ENCODE peak calls at places on chromosomes 16 and 17, in nine cellular contexts. D is CD8-positive, alpha-beta memory T cell; X is body of pancreas; Q is transverse colon; L is lung; C is CD4-positive, CD25-positive, alpha-beta regulatory T cell; T is K562; P is PC-9; H is right atrium auricular region. B is an unnamed sample.

GRCh38 chr17:41451154-41451728 is 10.5 kb upstream of the KRT38 start:
- DNase-seq in D (no peak), X (no peak), Q (no peak), L (no peak), C (no peak), T (no peak), P (no peak), H (no peak), B (no peak)

GRCh38 chr16:11493531-11493929 is 93.2 kb downstream of the LITAF start:
- DNase-seq in D (no peak), X (no peak), Q (no peak), L (no peak), C (no peak), T (peak; percentile 37), P (no peak), H (no peak), B (no peak)

GRCh38 chr17:28008526-28008925 is 34.0 kb upstream of the NLK start:
- DNase-seq in D (no peak), X (peak; percentile 78), Q (peak; percentile 38), L (no peak), C (no peak), T (peak; percentile 77), P (peak; percentile 54), H (no peak), B (peak; percentile 97)

GRCh38 chr17:30321314-30321713 is 12.5 kb downstream of the TMIGD1 start:
- DNase-seq in D (no peak), X (no peak), Q (no peak), L (no peak), C (no peak), T (no peak), P (peak; percentile 92), H (no peak), B (no peak)

GRCh38 chr17:62824290-62825135 is 16.4 kb upstream of the MARCHF10 start:
- DNase-seq in D (no peak), X (no peak), Q (no peak), L (no peak), C (no peak), T (no peak), P (peak; percentile 98), H (no peak), B (peak; percentile 86)

GRCh38 chr16:11757671-11758545 is 15.3 kb upstream of the TXNDC11 start:
- DNase-seq in D (no peak), X (no peak), Q (peak; percentile 31), L (no peak), C (no peak), T (no peak), P (no peak), H (no peak), B (no peak)

GRCh38 chr16:72542103-72542502 is 370.1 kb upstream of the PMFBP1 start:
- DNase-seq in D (no peak), X (no peak), Q (no peak), L (no peak), C (no peak), T (no peak), P (no peak), H (no peak), B (no peak)

GRCh38 chr16:12228607-12229499 is 252.3 kb downstream of the SNX29 start:
- DNase-seq in D (no peak), X (peak; percentile 54), Q (peak; percentile 80), L (no peak), C (no peak), T (peak; percentile 71), P (no peak), H (peak; percentile 61), B (peak; percentile 91)

GRCh38 chr16:51526622-51527021 is 375.6 kb upstream of the SALL1 start:
- DNase-seq in D (no peak), X (no peak), Q (no peak), L (no peak), C (no peak), T (no peak), P (no peak), H (no peak), B (no peak)

GRCh38 chr17:37261286-37261685 is 114.5 kb upstream of the C17orf78 start:
- DNase-seq in D (no peak), X (no peak), Q (no peak), L (no peak), C (no peak), T (no peak), P (no peak), H (no peak), B (no peak)

GRCh38 chr16:50967827-50968612 is 183.1 kb downstream of the SALL1 start:
- DNase-seq in D (no peak), X (no peak), Q (no peak), L (no peak), C (no peak), T (no peak), P (no peak), H (no peak), B (no peak)

GRCh38 chr16:50323335-50324011 is 45.3 kb downstream of the BRD7 start:
- DNase-seq in D (no peak), X (peak; percentile 15), Q (no peak), L (no peak), C (no peak), T (peak; percentile 67), P (peak; percentile 42), H (no peak), B (no peak)

GRCh38 chr17:74042744-74043486 is 160.6 kb upstream of the RPL38 start:
- DNase-seq in D (no peak), X (no peak), Q (no peak), L (no peak), C (no peak), T (peak; percentile 12), P (peak; percentile 70), H (no peak), B (peak; percentile 82)

GRCh38 chr17:2598166-2598565 is 4.7 kb downstream of the PAFAH1B1 start:
- DNase-seq in D (no peak), X (no peak), Q (no peak), L (no peak), C (no peak), T (no peak), P (no peak), H (no peak), B (peak; percentile 21)

GRCh38 chr17:57895382-57896060 is 45.7 kb upstream of the MRPS23 start:
- DNase-seq in D (no peak), X (peak; percentile 92), Q (no peak), L (no peak), C (no peak), T (no peak), P (no peak), H (no peak), B (no peak)
- H3K4me1 ChIP-seq in D (peaks cover 7% of the 10 kb centered on the region), X (peaks cover 84% of the 10 kb centered on the region), Q (peaks cover 68% of the 10 kb centered on the region), L (peaks cover 22% of the 10 kb centered on the region), C (no peaks in the 10 kb centered on the region), T (no peaks in the 10 kb centered on the region), P (peaks cover 63% of the 10 kb centered on the region), H (peaks cover 4% of the 10 kb centered on the region), B (peaks cover 29% of the 10 kb centered on the region)

GRCh38 chr16:23506606-23506994 is 3.7 kb downstream of the GGA2 start:
- DNase-seq in D (no peak), X (no peak), Q (no peak), L (no peak), C (no peak), T (no peak), P (no peak), H (no peak), B (no peak)

GRCh38 chr16:23510154-23510914 is at the start of gene GGA2:
- DNase-seq in D (peak; percentile 77), X (peak; percentile 88), Q (peak; percentile 88), L (peak; percentile 83), C (peak; percentile 75), T (peak; percentile 91), P (peak; percentile 46), H (peak; percentile 86), B (peak; percentile 91)

GRCh38 chr16:23509441-23509754 is 896 bp downstream of the GGA2 start:
- DNase-seq in D (no peak), X (no peak), Q (no peak), L (no peak), C (no peak), T (no peak), P (no peak), H (no peak), B (no peak)

GRCh38 chr16:23509763-23510153 is 536 bp downstream of the GGA2 start:
- DNase-seq in D (peak; percentile 36), X (peak; percentile 43), Q (no peak), L (no peak), C (peak; percentile 46), T (peak; percentile 65), P (no peak), H (no peak), B (peak; percentile 66)

GRCh38 chr16:23508589-23509440 is 1.5 kb downstream of the GGA2 start:
- DNase-seq in D (no peak), X (peak; percentile 42), Q (peak; percentile 34), L (no peak), C (no peak), T (peak; percentile 60), P (no peak), H (peak; percentile 63), B (peak; percentile 70)
- H3K4me1 ChIP-seq in D (peaks cover 54% of the 10 kb centered on the region), X (peaks cover 56% of the 10 kb centered on the region), Q (peaks cover 33% of the 10 kb centered on the region), L (peaks cover 9% of the 10 kb centered on the region), C (peaks cover 52% of the 10 kb centered on the region), T (peaks cover 49% of the 10 kb centered on the region), P (peaks cover 29% of the 10 kb centered on the region), H (no peaks in the 10 kb centered on the region), B (peaks cover 6% of the 10 kb centered on the region)

GRCh38 chr17:39705786-39706348 is 6.0 kb downstream of the ERBB2 start:
- DNase-seq in D (no peak), X (peak; percentile 92), Q (peak; percentile 78), L (peak; percentile 85), C (no peak), T (no peak), P (peak; percentile 96), H (no peak), B (peak; percentile 76)
- H3K4me1 ChIP-seq in D (peaks cover 18% of the 10 kb centered on the region), X (peaks cover 76% of the 10 kb centered on the region), Q (peaks cover 65% of the 10 kb centered on the region), L (peaks cover 3% of the 10 kb centered on the region), C (peaks cover 15% of the 10 kb centered on the region), T (no peaks in the 10 kb centered on the region), P (peaks cover 71% of the 10 kb centered on the region), H (no peaks in the 10 kb centered on the region), B (peaks cover 13% of the 10 kb centered on the region)

DNA sequence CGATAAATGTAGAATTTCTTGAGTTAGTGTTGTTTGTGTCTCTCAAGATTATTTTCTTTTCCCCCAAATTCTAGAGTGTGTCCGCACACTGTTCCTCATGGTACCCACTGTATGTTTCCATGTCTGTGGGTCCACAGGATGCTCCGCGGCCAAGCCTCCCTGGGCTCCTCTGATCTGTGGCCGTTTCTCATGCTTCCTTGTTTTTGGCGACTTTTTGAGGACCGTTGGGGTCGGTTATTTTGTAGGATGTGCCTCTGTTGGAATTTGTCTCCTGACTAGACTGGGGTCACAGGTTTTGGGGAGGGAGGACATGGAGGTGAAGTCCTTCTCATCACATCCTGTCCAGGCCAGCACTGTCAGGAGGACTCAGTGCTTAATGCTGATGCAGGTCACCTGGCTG is 140.0 kb downstream of the LAT start:
- DNase-seq in D (no peak), X (no peak), Q (no peak), L (no peak), C (no peak), T (no peak), P (no peak), H (no peak), B (no peak)
- H3K4me1 ChIP-seq in D (no peaks in the 10 kb centered on the region), X (no peaks in the 10 kb centered on the region), Q (no peaks in the 10 kb centered on the region), L (no peaks in the 10 kb centered on the region), C (no peaks in the 10 kb centered on the region), T (no peaks in the 10 kb centered on the region), P (no peaks in the 10 kb centered on the region), H (no peaks in the 10 kb centered on the region), B (no peaks in the 10 kb centered on the region)